ENCODE peak calls at places on chromosomes 4 and X, in seven cellular contexts. I, S, A, J, Y, W and D are unnamed samples.

GRCh38 chr4:124278477-124278876 is 434.1 kb downstream of the ANKRD50 start:
- DNase-seq in I (no peak), S (peak), A (peak), J (no peak), Y (no peak), W (peak), D (peak)

GRCh38 chr4:76272582-76272981 is 21.1 kb downstream of the FAM47E start:
- DNase-seq in I (no peak), S (no peak), A (no peak), J (no peak), Y (no peak), W (no peak), D (no peak)

GRCh38 chrX:132718411-132718810 is 229.6 kb upstream of the MBNL3 start:
- DNase-seq in I (no peak), S (no peak), A (no peak), J (no peak), Y (no peak), W (no peak), D (no peak)

GRCh38 chr4:151302432-151302831 is 23.0 kb downstream of the SH3D19 start:
- DNase-seq in I (no peak), S (peak), A (peak), J (no peak), Y (no peak), W (no peak), D (no peak)

GRCh38 chrX:23493941-23494374 is 159.3 kb downstream of the PTCHD1 start:
- DNase-seq in I (no peak), S (no peak), A (no peak), J (no peak), Y (no peak), W (no peak), D (peak)

GRCh38 chrX:3280706-3281105 is 65.7 kb downstream of the MXRA5 start:
- DNase-seq in I (no peak), S (peak), A (no peak), J (no peak), Y (no peak), W (no peak), D (no peak)

GRCh38 chr4:166045457-166045856 is 172.4 kb downstream of the TLL1 start:
- DNase-seq in I (no peak), S (no peak), A (no peak), J (no peak), Y (no peak), W (no peak), D (no peak)

GRCh38 chrX:101206471-101206870 is 13.1 kb upstream of the DRP2 start:
- DNase-seq in I (no peak), S (peak), A (peak), J (no peak), Y (no peak), W (peak), D (peak)

GRCh38 chr4:142838781-142839180 is 7.3 kb downstream of the INPP4B start:
- DNase-seq in I (no peak), S (no peak), A (no peak), J (no peak), Y (no peak), W (no peak), D (no peak)

GRCh38 chr4:176638992-176639391 is 153.7 kb downstream of the VEGFC start:
- DNase-seq in I (no peak), S (peak), A (peak), J (no peak), Y (no peak), W (no peak), D (no peak)

GRCh38 chr4:171340282-171340681 is 472.9 kb upstream of the GALNTL6 start:
- DNase-seq in I (no peak), S (no peak), A (no peak), J (no peak), Y (no peak), W (peak), D (no peak)

GRCh38 chr4:137644201-137644600 is 111.9 kb upstream of the PCDH18 start:
- DNase-seq in I (no peak), S (peak), A (no peak), J (no peak), Y (no peak), W (no peak), D (no peak)

GRCh38 chrX:155068165-155068564 is 2.8 kb downstream of the CMC4 start:
- DNase-seq in I (no peak), S (peak), A (peak), J (no peak), Y (no peak), W (peak), D (no peak)

GRCh38 chrX:72105436-72105835 is 26.3 kb downstream of the RTL5 start:
- DNase-seq in I (no peak), S (no peak), A (no peak), J (no peak), Y (no peak), W (no peak), D (no peak)

GRCh38 chr4:16194199-16194598 is 32.1 kb downstream of the TAPT1 start:
- DNase-seq in I (no peak), S (peak), A (peak), J (no peak), Y (no peak), W (no peak), D (no peak)

DNA sequence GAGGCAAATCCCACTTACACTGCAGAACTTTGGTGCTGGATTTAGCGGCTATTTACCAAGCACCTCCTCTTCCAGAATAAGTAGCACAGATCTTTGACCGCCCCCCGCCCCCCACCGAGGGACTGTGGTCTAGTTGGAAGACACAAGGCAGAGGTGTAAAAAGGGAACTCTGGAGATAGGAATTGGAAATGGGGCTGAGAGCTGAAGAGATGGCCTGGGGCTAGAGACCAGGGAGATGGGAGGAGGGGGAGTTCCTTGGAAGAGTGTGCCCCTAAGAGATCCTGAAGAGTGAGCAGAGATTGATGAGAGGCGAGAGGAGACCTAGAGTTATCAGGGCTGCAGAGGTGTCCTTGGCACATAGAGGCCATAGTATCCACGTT is 55.3 kb downstream of the TBL1X start:
- DNase-seq in I (no peak), S (no peak), A (no peak), J (no peak), Y (no peak), W (no peak), D (peak)
- H3K23ac ChIP-seq in I (no peak), S (no peak), A (no peak), J (no peak), Y (no peak), W (no peak), D (no peak)

GRCh38 chr4:32032136-32032672 is 1312.0 kb downstream of the PCDH7 start:
- DNase-seq in I (no peak), S (no peak), A (no peak), J (no peak), Y (no peak), W (no peak), D (no peak)
- H3K23ac ChIP-seq in I (no peak), S (no peak), A (no peak), J (no peak), Y (no peak), W (no peak), D (no peak)

GRCh38 chr4:94889523-94889922 is 131.8 kb downstream of the BMPR1B start:
- DNase-seq in I (no peak), S (no peak), A (no peak), J (no peak), Y (no peak), W (no peak), D (no peak)

GRCh38 chr4:94889961-94890360 is 132.2 kb downstream of the BMPR1B start:
- DNase-seq in I (no peak), S (peak), A (peak), J (no peak), Y (no peak), W (no peak), D (peak)

GRCh38 chr4:94895081-94895480 is 137.3 kb downstream of the BMPR1B start:
- DNase-seq in I (no peak), S (peak), A (peak), J (no peak), Y (no peak), W (no peak), D (no peak)

GRCh38 chr4:94890579-94890978 is 132.8 kb downstream of the BMPR1B start:
- DNase-seq in I (no peak), S (no peak), A (no peak), J (no peak), Y (no peak), W (no peak), D (no peak)

DNA sequence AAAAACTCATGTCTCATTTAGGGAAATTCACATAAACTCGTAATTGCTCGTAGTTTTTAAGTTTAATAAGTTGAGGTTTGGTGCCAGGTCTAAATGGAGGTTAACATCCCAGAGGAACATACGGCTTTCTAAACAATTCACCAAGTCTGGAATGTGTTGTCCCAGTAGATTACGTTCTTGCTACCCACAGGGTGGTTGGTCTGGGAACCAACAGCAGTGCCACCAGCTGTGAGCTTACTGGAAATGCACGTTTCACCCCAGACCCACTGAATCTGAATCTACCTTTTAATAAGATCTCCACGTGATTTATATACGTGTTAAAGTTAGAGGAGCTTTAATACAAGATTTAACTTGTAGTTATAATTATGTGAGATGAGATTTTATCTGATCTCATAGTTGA is 134.3 kb downstream of the BMPR1B start:
- DNase-seq in I (no peak), S (no peak), A (no peak), J (no peak), Y (no peak), W (no peak), D (no peak)
- H3K23ac ChIP-seq in I (no peak), S (no peak), A (no peak), J (no peak), Y (no peak), W (no peak), D (no peak)

GRCh38 chr4:182600093-182600492 is 317.1 kb downstream of the DCTD start:
- DNase-seq in I (no peak), S (peak), A (peak), J (no peak), Y (no peak), W (no peak), D (no peak)

GRCh38 chr4:182604953-182605352 is 312.2 kb downstream of the DCTD start:
- DNase-seq in I (no peak), S (peak), A (peak), J (no peak), Y (no peak), W (no peak), D (no peak)

GRCh38 chr4:182604161-182604591 is 313.0 kb downstream of the DCTD start:
- DNase-seq in I (no peak), S (peak), A (peak), J (no peak), Y (no peak), W (no peak), D (no peak)

GRCh38 chr4:182600836-182601235 is 316.4 kb downstream of the DCTD start:
- DNase-seq in I (no peak), S (no peak), A (no peak), J (no peak), Y (no peak), W (no peak), D (no peak)
- H3K23ac ChIP-seq in I (no peak), S (no peak), A (no peak), J (no peak), Y (no peak), W (no peak), D (no peak)